ENCODE peak calls at places on chromosome 5, in seven cellular contexts. M, A, T, Y, S, U and E are unnamed samples.

GRCh38 chr5:168578006-168578405 is 1.2 kb downstream of the PANK3 start:
- DNase-seq in M (peak; percentile 64), A (no peak), T (no peak), Y (no peak), S (no peak), U (peak; percentile 38), E (no peak)

GRCh38 chr5:28810751-28811136 is 1772.4 kb upstream of the CDH9 start:
- DNase-seq in M (no peak), A (no peak), T (peak; percentile 10), Y (no peak), S (no peak), U (peak; percentile 19), E (no peak)

GRCh38 chr5:83724001-83724400 is 3.3 kb upstream of the HAPLN1 start:
- DNase-seq in M (no peak), A (no peak), T (no peak), Y (peak; percentile 21), S (no peak), U (peak; percentile 37), E (peak; percentile 53)

GRCh38 chr5:169048568-169049125 is 252.3 kb downstream of the SLIT3 start:
- DNase-seq in M (peak; percentile 19), A (no peak), T (no peak), Y (no peak), S (no peak), U (no peak), E (no peak)

GRCh38 chr5:14463629-14464028 is 118.0 kb upstream of the OTULINL start:
- DNase-seq in M (peak; percentile 81), A (no peak), T (no peak), Y (no peak), S (no peak), U (peak; percentile 89), E (peak; percentile 58)

GRCh38 chr5:169745441-169746146 is 108.5 kb downstream of the DOCK2 start:
- DNase-seq in M (peak; percentile 90), A (no peak), T (no peak), Y (no peak), S (no peak), U (peak; percentile 36), E (no peak)

GRCh38 chr5:42992035-42992570 is 48.0 kb downstream of the ANXA2R start:
- DNase-seq in M (peak; percentile 81), A (peak; percentile 42), T (peak; percentile 82), Y (peak; percentile 85), S (peak; percentile 79), U (no peak), E (peak; percentile 79)

GRCh38 chr5:7576023-7576715 is 180.2 kb downstream of the ADCY2 start:
- DNase-seq in M (no peak), A (no peak), T (no peak), Y (no peak), S (no peak), U (no peak), E (no peak)

GRCh38 chr5:74360535-74361210 is 279.9 kb downstream of the ENC1 start:
- DNase-seq in M (no peak), A (no peak), T (no peak), Y (no peak), S (no peak), U (no peak), E (no peak)

GRCh38 chr5:133052317-133053175 is 733 bp downstream of the HSPA4 start:
- DNase-seq in M (peak; percentile 84), A (no peak), T (peak; percentile 69), Y (peak; percentile 64), S (peak; percentile 66), U (peak; percentile 42), E (peak; percentile 81)

GRCh38 chr5:56729488-56729887 is 85.9 kb upstream of the MAP3K1 start:
- DNase-seq in M (no peak), A (no peak), T (no peak), Y (no peak), S (no peak), U (no peak), E (no peak)

GRCh38 chr5:172904643-172905345 is 54.4 kb upstream of the RPL26L1 start:
- DNase-seq in M (peak; percentile 85), A (peak; percentile 48), T (peak; percentile 17), Y (no peak), S (no peak), U (peak; percentile 97), E (peak; percentile 90)

GRCh38 chr5:167642779-167643517 is 648.5 kb upstream of the WWC1 start:
- DNase-seq in M (peak; percentile 95), A (no peak), T (no peak), Y (no peak), S (no peak), U (peak; percentile 76), E (no peak)

GRCh38 chr5:126450388-126450787 is 27.2 kb downstream of the GRAMD2B start:
- DNase-seq in M (no peak), A (no peak), T (no peak), Y (peak; percentile 86), S (no peak), U (no peak), E (no peak)

GRCh38 chr5:60687927-60688720 is 11.8 kb downstream of the DEPDC1B start:
- DNase-seq in M (peak; percentile 60), A (no peak), T (peak; percentile 66), Y (no peak), S (peak; percentile 31), U (peak; percentile 39), E (peak; percentile 67)

GRCh38 chr5:432201-432927 is 10.6 kb upstream of the EXOC3 start:
- DNase-seq in M (no peak), A (no peak), T (no peak), Y (no peak), S (no peak), U (no peak), E (no peak)

DNA sequence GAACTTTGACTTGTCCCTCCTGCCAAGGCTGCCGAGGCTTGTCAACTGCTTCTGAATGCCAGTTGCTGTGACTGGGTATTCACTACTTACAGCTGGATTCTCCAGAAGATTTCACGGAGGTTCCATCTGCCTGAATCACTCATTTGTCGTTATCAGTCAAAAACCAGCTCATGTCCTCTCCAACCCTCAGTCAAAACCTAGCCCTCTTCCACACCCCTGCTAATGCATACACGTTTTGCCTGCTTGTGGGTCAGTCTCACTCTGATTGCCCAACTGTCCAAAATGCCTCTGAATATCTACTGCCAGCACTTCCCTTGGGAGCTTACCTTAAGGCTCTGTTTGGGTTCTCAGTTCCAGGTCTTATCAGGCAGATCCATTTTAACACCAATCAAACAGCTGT is 238.6 kb upstream of the TMEM161B start:
- DNase-seq in M (no peak), A (no peak), T (no peak), Y (no peak), S (no peak), U (no peak), E (no peak)
- H3K4me2 ChIP-seq in M (no peak overlapping the region), A (no peak overlapping the region), T (no peak overlapping the region), Y (no peak overlapping the region), S (no peak overlapping the region), U (no peak overlapping the region), E (no peak overlapping the region)

GRCh38 chr5:142175039-142175438 is 66.5 kb downstream of the NDFIP1 start:
- DNase-seq in M (no peak), A (no peak), T (peak; percentile 57), Y (no peak), S (no peak), U (no peak), E (no peak)
- TF ChIP-seq EZH2phosphoT487 in M (no peak), A (no peak), T (no peak), Y (no peak), S (no peak), U (no peak), E (no peak)

GRCh38 chr5:176535655-176536131 is 1.5 kb downstream of the RNF44 start:
- DNase-seq in M (peak; percentile 37), A (no peak), T (no peak), Y (no peak), S (peak; percentile 20), U (peak; percentile 17), E (no peak)
- H3K4me1 ChIP-seq in M (peaks cover 11% of the 10 kb centered on the region), A (peaks cover 27% of the 10 kb centered on the region), T (peaks cover 26% of the 10 kb centered on the region), Y (peaks cover 8% of the 10 kb centered on the region), S (peaks cover 15% of the 10 kb centered on the region), U (peaks cover 32% of the 10 kb centered on the region), E (peaks cover 38% of the 10 kb centered on the region)

GRCh38 chr5:78757269-78758053 is 108.9 kb upstream of the LHFPL2 start:
- DNase-seq in M (peak; percentile 85), A (no peak), T (no peak), Y (peak; percentile 24), S (no peak), U (peak; percentile 43), E (peak; percentile 66)
- H3K4me2 ChIP-seq in M (peak overlapping the region; percentile 53), A (no peak overlapping the region), T (no peak overlapping the region), Y (peak overlapping the region; percentile 56), S (no peak overlapping the region), U (no peak overlapping the region), E (peak overlapping the region; percentile 40)

GRCh38 chr5:177403194-177403825 is 2.8 kb upstream of the PFN3 start:
- DNase-seq in M (peak; percentile 50), A (no peak), T (peak; percentile 65), Y (peak; percentile 37), S (peak; percentile 58), U (peak; percentile 35), E (peak; percentile 43)
- TF ChIP-seq EZH2phosphoT487 in M (no peak), A (no peak), T (no peak), Y (no peak), S (peak; percentile 82), U (no peak), E (no peak)

GRCh38 chr5:41956943-41957342 is 31.9 kb downstream of the FBXO4 start:
- DNase-seq in M (no peak), A (no peak), T (no peak), Y (no peak), S (no peak), U (no peak), E (no peak)

GRCh38 chr5:41966706-41967105 is 41.6 kb downstream of the FBXO4 start:
- DNase-seq in M (no peak), A (no peak), T (no peak), Y (no peak), S (no peak), U (no peak), E (no peak)

GRCh38 chr5:41960481-41960880 is 35.4 kb downstream of the FBXO4 start:
- DNase-seq in M (no peak), A (no peak), T (no peak), Y (no peak), S (no peak), U (no peak), E (no peak)

GRCh38 chr5:41962491-41962890 is 37.4 kb downstream of the FBXO4 start:
- DNase-seq in M (no peak), A (no peak), T (no peak), Y (no peak), S (no peak), U (no peak), E (no peak)

DNA sequence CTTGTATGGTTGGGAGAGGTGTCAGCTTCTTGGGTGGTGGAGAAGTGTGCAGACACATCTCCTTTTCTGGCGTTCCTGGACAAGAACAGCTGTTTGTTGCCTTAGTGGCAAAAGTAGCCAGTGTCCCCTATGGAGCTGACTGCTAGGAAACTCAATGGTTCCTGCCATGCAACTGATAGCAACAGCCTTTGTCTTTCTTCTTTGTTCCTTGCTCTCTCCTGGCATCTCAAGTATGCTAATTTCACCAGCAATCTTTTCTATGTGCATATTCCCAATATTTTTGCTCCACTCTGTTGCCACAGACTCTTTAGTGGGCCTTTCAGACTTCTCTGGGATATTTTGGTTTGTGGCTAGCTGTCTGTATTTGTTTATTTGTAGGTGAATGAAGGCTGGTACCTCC is 36.7 kb downstream of the FBXO4 start:
- DNase-seq in M (no peak), A (no peak), T (no peak), Y (no peak), S (no peak), U (no peak), E (no peak)
- H3K4me1 ChIP-seq in M (no peaks in the 10 kb centered on the region), A (no peaks in the 10 kb centered on the region), T (no peaks in the 10 kb centered on the region), Y (no peaks in the 10 kb centered on the region), S (no peaks in the 10 kb centered on the region), U (no peaks in the 10 kb centered on the region), E (no peaks in the 10 kb centered on the region)